ENCODE peak calls at places on chromosomes 4 and X, in five cellular contexts. V is heart right ventricle; N is CD4-positive, alpha-beta T cell; C is astrocyte of the spinal cord; R is ovary. K is an unnamed sample.
A peak's percentile ranks its signal among the peaks of the same experiment; 100 is the strongest.

GRCh38 chr4:114494257-114494803 is 104.3 kb upstream of the UGT8 start:
- DNase-seq in C (no peak), R (no peak), N (no peak), V (no peak), K (no peak)

GRCh38 chr4:77220841-77221613 is 64.0 kb downstream of the CCNG2 start:
- DNase-seq in C (no peak), R (no peak), V (peak; percentile 17), N (no peak), K (no peak)

GRCh38 chr4:55303818-55304217 is 42.2 kb upstream of the SRD5A3 start:
- DNase-seq in V (no peak), N (no peak), R (no peak), C (peak; percentile 66), K (no peak)

GRCh38 chrX:42944381-42944998 is 166.5 kb upstream of the PPP1R2C start:
- DNase-seq in N (no peak), C (no peak), R (no peak), V (no peak), K (no peak)

GRCh38 chr4:13415068-13415785 is 68.9 kb downstream of the RAB28 start:
- DNase-seq in N (no peak), C (no peak), R (no peak), V (peak; percentile 32), K (no peak)

GRCh38 chrX:107730991-107731766 is 44.4 kb downstream of the TSC22D3 start:
- DNase-seq in V (no peak), R (no peak), C (no peak), N (no peak), K (no peak)

GRCh38 chrX:13307041-13307440 is 12.8 kb downstream of the ATXN3L start:
- DNase-seq in C (no peak), N (no peak), R (no peak), V (no peak), K (no peak)

GRCh38 chr4:22490718-22491330 is 25.0 kb downstream of the ADGRA3 start:
- DNase-seq in R (no peak), C (no peak), V (no peak), N (no peak), K (no peak)

GRCh38 chrX:130245441-130245840 is 23.3 kb downstream of the ZNF280C start:
- DNase-seq in C (peak; percentile 56), V (no peak), R (no peak), N (no peak), K (no peak)

GRCh38 chr4:115215935-115216334 is 102.5 kb upstream of the NDST4 start:
- DNase-seq in R (no peak), V (no peak), C (no peak), N (no peak), K (no peak)

GRCh38 chrX:3939967-3940610 is 226.6 kb upstream of the PRKX start:
- DNase-seq in C (peak; percentile 26), N (no peak), R (no peak), V (no peak), K (peak; percentile 6)

GRCh38 chr4:80156410-80156809 is 40.9 kb upstream of the PRDM8 start:
- DNase-seq in V (no peak), N (no peak), C (no peak), R (no peak), K (no peak)

GRCh38 chr4:53706422-53707032 is 115.2 kb upstream of the LNX1 start:
- DNase-seq in N (no peak), V (no peak), C (peak; percentile 70), R (no peak), K (no peak)

DNA sequence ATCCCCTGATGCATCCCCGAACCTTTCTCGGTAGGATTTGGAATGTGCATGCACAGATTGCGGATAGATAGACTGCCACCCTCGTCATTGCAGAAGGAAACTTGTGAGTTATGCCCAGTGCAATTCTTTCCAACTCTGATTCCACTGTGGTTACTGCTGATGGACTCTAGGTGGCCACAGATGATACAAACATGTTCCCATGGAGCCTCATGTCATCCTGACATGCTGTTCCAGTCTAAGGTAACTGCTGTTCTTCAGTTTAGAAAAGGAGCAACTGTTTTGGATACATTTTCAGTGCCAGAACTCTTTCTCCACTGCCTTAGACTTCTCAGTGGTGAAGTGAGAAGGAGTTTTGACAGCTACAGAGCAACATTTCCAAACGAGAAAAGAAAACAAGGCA is 9.0 kb upstream of the VCX3B start:
- DNase-seq in R (no peak), V (no peak), C (no peak), N (no peak), K (no peak)
- TF ChIP-seq CTCF in R (no peak), V (no peak), C (peak; percentile 3), N (no peak), K (peak; percentile 33)

GRCh38 chrX:123202523-123202922 is 18.4 kb downstream of the GRIA3 start:
- DNase-seq in R (no peak), V (no peak), C (no peak), N (no peak), K (no peak)
- TF ChIP-seq CTCF in R (no peak), V (no peak), C (no peak), N (no peak), K (no peak)

GRCh38 chr4:37976991-37977470 is 16.8 kb downstream of the PTTG2 start:
- DNase-seq in N (peak; percentile 56), R (peak; percentile 88), V (peak; percentile 86), C (peak; percentile 65), K (peak; percentile 70)
- TF ChIP-seq CTCF in N (no peak), R (no peak), V (no peak), C (no peak), K (peak; percentile 26)

GRCh38 chrX:115892787-115893671 is 277.5 kb upstream of the AGTR2 start:
- DNase-seq in V (no peak), N (no peak), R (peak; percentile 75), C (peak; percentile 71), K (no peak)
- TF ChIP-seq CTCF in V (no peak), N (no peak), R (peak; percentile 35), C (peak; percentile 25), K (no peak)

DNA sequence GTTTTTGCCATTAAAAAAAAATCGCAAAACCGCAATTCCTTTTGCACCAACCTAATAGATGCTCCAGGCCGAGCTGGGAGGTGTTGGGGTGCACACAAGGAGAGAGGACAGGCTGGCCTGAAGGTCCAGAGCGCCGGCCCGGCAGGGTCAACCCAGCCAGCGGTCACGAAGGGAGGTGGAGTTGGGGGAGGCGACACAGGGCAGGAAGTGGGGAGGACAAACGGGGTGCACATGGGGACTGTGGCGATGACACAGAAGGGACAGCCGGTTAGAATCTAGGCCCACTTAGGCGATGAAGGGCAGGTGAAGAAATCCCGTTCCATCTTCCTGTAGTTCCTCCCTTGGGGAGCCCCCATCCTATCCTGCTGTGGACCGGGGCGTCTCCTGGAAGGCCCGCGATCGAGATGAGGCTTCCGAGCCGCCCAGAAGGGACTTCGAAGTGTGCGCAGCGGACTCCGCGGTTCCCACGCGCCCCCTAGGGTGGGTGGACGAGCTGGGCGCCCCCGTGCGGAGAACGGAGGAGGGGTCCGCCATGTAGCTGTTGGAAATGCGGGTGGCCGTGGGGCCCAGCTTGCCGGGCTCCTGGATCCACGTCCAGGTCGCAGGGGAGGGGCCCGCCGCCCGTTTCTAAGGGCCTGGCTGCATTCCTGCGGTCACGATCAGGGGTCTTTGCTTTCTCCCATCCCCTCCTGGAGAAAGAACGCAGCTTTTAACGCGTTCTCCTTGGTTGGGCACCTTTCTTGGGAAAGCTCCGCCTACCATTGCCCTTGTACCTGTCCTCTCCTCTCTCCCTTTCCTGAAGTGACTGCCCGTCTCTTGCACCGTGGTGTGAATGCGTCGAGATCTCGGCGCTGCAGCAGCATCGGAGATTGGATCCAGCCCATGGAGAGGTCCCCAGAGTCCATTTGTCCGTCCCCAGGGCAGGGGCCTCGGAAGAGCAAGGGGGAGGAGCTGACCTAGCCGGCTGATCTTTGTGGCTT is 17.0 kb upstream of the HPF1 start:
- DNase-seq in C (peak; percentile 2), V (peak; percentile 41), R (peak; percentile 41), N (no peak), K (no peak)
- TF ChIP-seq CTCF in C (peak; percentile 53), V (no peak), R (no peak), N (peak; percentile 40), K (no peak)

DNA sequence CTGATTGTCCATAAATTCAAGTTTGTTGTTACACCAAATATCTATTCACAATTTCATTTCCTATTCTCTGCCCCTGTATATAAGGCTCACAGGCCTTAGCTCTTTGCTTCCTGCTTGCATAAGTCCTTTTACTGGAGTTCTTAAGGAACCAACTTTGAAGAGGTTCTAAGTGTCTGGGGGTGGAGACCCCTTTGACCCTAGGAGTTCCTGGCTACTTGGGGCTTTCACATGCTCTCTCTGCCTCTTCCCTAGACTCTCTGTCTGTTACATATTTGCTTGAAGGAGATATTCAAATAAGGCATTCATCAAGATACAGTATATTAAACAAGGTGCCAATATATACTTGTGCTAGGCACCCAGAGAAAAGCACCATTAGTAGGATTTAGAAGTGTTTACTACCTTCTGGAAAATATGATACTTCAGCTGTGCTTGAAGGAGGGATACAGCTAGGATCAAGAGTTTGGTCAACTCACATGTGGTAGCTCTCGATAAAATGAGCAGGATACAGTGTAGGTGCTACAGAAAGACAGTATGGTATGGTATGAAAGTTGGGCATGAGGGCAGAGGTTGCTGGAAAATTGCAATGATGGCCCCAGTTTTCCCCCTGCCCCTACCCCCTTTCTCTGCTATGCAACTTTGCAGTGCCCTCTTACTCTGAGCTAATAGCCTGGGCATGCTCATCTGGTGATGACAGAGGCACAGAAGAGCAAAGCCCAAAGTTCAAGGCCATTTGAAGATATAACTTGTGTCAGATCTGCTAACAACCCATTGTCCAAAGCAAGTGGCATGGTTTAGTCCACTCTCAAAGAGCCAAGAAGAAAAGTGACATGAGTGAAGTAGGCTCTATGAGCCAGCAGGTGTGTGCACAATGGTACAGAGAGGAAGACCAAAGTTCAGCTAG is 107.6 kb upstream of the CPEB2 start:
- DNase-seq in R (no peak), C (no peak), V (no peak), N (no peak), K (no peak)
- TF ChIP-seq CTCF in R (no peak), C (no peak), V (no peak), N (no peak), K (no peak)

GRCh38 chr4:139232751-139233150 is 47.3 kb downstream of the MGARP start:
- DNase-seq in C (no peak), V (no peak), R (no peak), N (no peak), K (no peak)

GRCh38 chr4:139234258-139234657 is 45.8 kb downstream of the MGARP start:
- DNase-seq in V (no peak), N (no peak), R (no peak), C (no peak), K (no peak)

GRCh38 chr4:139223682-139224317 is 46.8 kb upstream of the ELF2 start:
- DNase-seq in V (peak; percentile 23), N (no peak), C (peak; percentile 75), R (no peak), K (no peak)

GRCh38 chr4:139227729-139228404 is 50.8 kb upstream of the ELF2 start:
- DNase-seq in N (no peak), V (no peak), C (no peak), R (no peak), K (no peak)

GRCh38 chr4:139229534-139230039 is 50.4 kb downstream of the MGARP start:
- DNase-seq in N (no peak), V (no peak), R (no peak), C (peak; percentile 72), K (no peak)
- TF ChIP-seq CTCF in N (peak; percentile 82), V (peak; percentile 42), R (peak; percentile 79), C (peak; percentile 66), K (peak; percentile 83)

DNA sequence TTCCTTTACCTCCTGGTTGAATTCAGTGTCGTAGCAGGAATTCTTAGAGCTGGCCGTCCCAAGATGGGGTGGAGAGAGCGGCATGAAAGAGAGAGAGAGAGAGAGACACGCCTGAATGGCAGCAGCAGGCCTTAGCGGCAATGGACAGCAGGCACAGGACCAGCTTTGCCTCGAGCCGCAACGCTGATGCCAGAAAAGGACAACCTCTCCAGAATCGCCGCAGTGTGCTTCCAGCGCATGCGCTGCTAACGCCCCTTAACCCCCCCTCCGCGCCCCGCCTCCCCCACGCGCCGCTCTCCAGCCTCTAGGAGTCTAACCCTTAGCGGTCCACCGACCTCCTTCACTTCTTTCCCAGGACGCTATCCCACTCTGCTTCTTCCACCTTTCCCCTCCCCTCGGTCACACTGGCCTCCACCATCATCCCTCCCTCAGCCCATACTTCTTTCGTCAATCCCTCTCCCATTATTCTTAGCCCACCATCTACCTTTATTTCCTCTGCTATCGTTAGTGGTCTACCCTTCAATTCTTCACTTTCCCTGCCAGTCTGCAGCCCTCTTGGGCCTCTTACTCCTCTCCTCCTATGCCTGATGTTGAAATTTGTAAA is 10.5 kb upstream of the ZCCHC13 start:
- DNase-seq in N (peak; percentile 48), R (peak; percentile 83), C (peak; percentile 64), V (peak; percentile 81), K (peak; percentile 51)
- TF ChIP-seq CTCF in N (no peak), R (no peak), C (no peak), V (no peak), K (no peak)

K was measured in neural crest cell.